ENCODE peak calls at places on chromosome 17, in five cellular contexts. V is NCI-H774; Z is stimulated activated CD8-positive, alpha-beta memory T cell treated with anti-CD3 and anti-CD28 coated beads, Interleukin-2, amount 100 ng/mL, for 1 hour; K is Peyer's patch; I is PC-3. F is an unnamed sample.

GRCh38 chr17:6936370-6937028 is 59.4 kb upstream of the ALOX12 start:
- DNase-seq in Z (no peak), K (peak; percentile 59), V (no peak), I (no peak), F (no peak)

GRCh38 chr17:72110231-72110952 is 10.4 kb upstream of the SOX9 start:
- DNase-seq in Z (no peak), V (no peak), I (no peak), K (no peak), F (peak; percentile 14)

GRCh38 chr17:4511199-4511932 is 12.7 kb downstream of the SPNS2 start:
- DNase-seq in I (no peak), V (no peak), Z (no peak), K (no peak), F (no peak)

GRCh38 chr17:6591599-6592158 is 35.3 kb upstream of the PITPNM3 start:
- DNase-seq in K (no peak), I (peak; percentile 89), V (no peak), Z (no peak), F (no peak)

GRCh38 chr17:9414471-9414870 is 161.1 kb downstream of the STX8 start:
- DNase-seq in I (no peak), V (no peak), Z (no peak), K (peak; percentile 52), F (no peak)

GRCh38 chr17:40608061-40608581 is 39.5 kb downstream of the SMARCE1 start:
- DNase-seq in I (no peak), Z (no peak), V (no peak), K (no peak), F (peak; percentile 9)

GRCh38 chr17:40349477-40350409 is 14.8 kb downstream of the GJD3 start:
- DNase-seq in I (peak; percentile 22), Z (no peak), K (no peak), V (no peak), F (no peak)

GRCh38 chr17:71039391-71039790 is 870.1 kb downstream of the KCNJ2 start:
- DNase-seq in I (no peak), K (no peak), V (no peak), Z (no peak), F (no peak)

GRCh38 chr17:49730078-49730786 is 22.5 kb upstream of the SLC35B1 start:
- DNase-seq in Z (no peak), V (no peak), I (no peak), K (peak; percentile 67), F (no peak)

GRCh38 chr17:80025140-80025539 is 10.5 kb downstream of the TBC1D16 start:
- DNase-seq in K (peak; percentile 60), V (peak; percentile 26), I (no peak), Z (no peak), F (peak; percentile 86)

GRCh38 chr17:82247856-82248671 is 19.2 kb downstream of the SLC16A3 start:
- DNase-seq in V (no peak), Z (no peak), I (no peak), K (no peak), F (no peak)

GRCh38 chr17:13393841-13394710 is 207.7 kb downstream of the HS3ST3A1 start:
- DNase-seq in Z (no peak), V (no peak), I (peak; percentile 20), K (no peak), F (no peak)

GRCh38 chr17:27982688-27983087 is 59.8 kb upstream of the NLK start:
- DNase-seq in Z (no peak), V (no peak), I (no peak), K (no peak), F (no peak)

GRCh38 chr17:63120406-63120805 is 154.4 kb downstream of the TANC2 start:
- DNase-seq in V (no peak), I (peak; percentile 60), K (no peak), Z (no peak), F (no peak)

GRCh38 chr17:30253316-30253715 is 17.8 kb upstream of the SLC6A4 start:
- DNase-seq in K (no peak), I (no peak), Z (no peak), V (no peak), F (no peak)

GRCh38 chr17:82917656-82918345 is 78.0 kb upstream of the ZNF750 start:
- DNase-seq in Z (peak; percentile 16), I (peak; percentile 17), K (no peak), V (no peak), F (peak; percentile 20)

GRCh38 chr17:56773124-56773523 is 60.6 kb downstream of the C17orf67 start:
- DNase-seq in I (no peak), Z (no peak), K (no peak), V (no peak), F (no peak)

GRCh38 chr17:50328360-50328759 is 17.6 kb upstream of the XYLT2 start:
- DNase-seq in V (no peak), I (no peak), Z (no peak), K (no peak), F (no peak)

GRCh38 chr17:19306160-19307111 is 56.1 kb downstream of the B9D1 start:
- DNase-seq in K (peak; percentile 67), Z (no peak), V (no peak), I (no peak), F (no peak)

GRCh38 chr17:82836823-82837357 is 2.9 kb downstream of the ZNF750 start:
- DNase-seq in K (no peak), V (no peak), Z (no peak), I (no peak), F (no peak)

GRCh38 chr17:13351046-13351445 is 250.7 kb downstream of the HS3ST3A1 start:
- DNase-seq in K (no peak), Z (no peak), I (peak; percentile 55), V (no peak), F (no peak)

GRCh38 chr17:6508026-6508425 is 48.3 kb downstream of the PITPNM3 start:
- DNase-seq in V (no peak), I (no peak), Z (no peak), K (no peak), F (no peak)

GRCh38 chr17:71472809-71473789 is 647.7 kb upstream of the SOX9 start:
- DNase-seq in K (no peak), V (peak; percentile 62), I (peak; percentile 87), Z (no peak), F (peak; percentile 85)

GRCh38 chr17:74547264-74547663 is 1.3 kb upstream of the CD300C start:
- DNase-seq in Z (no peak), K (no peak), V (no peak), I (no peak), F (no peak)

GRCh38 chr17:48155889-48156670 is 48.5 kb downstream of the SNX11 start:
- DNase-seq in V (peak; percentile 32), K (no peak), Z (no peak), I (no peak), F (peak; percentile 21)

GRCh38 chr17:35094902-35095301 is 24.8 kb downstream of the RAD51D start:
- DNase-seq in V (no peak), K (no peak), Z (no peak), I (peak; percentile 83), F (no peak)

GRCh38 chr17:81973432-81973831 is 4.0 kb upstream of the ASPSCR1 start:
- DNase-seq in V (no peak), K (no peak), Z (no peak), I (no peak), F (peak; percentile 39)

GRCh38 chr17:9436629-9437028 is 139.0 kb downstream of the STX8 start:
- DNase-seq in K (no peak), Z (no peak), I (no peak), V (no peak), F (no peak)

GRCh38 chr17:80792373-80792781 is 199.3 kb upstream of the CHMP6 start:
- DNase-seq in K (no peak), V (no peak), I (no peak), Z (no peak), F (peak; percentile 83)

GRCh38 chr17:44199553-44200477 is at the start of gene ATXN7L3:
- DNase-seq in Z (peak; percentile 100), I (peak; percentile 99), K (peak; percentile 100), V (peak; percentile 98), F (peak; percentile 100)

GRCh38 chr17:68305132-68305531 is 13.8 kb downstream of the ARSG start:
- DNase-seq in Z (no peak), I (peak; percentile 28), K (no peak), V (no peak), F (no peak)

GRCh38 chr17:2150871-2151270 is 96.0 kb downstream of the HIC1 start:
- DNase-seq in I (no peak), K (no peak), V (no peak), Z (no peak), F (no peak)

GRCh38 chr17:28646039-28646754 is 1.2 kb upstream of the BLTP2 start:
- DNase-seq in K (peak; percentile 57), V (no peak), I (no peak), Z (no peak), F (peak; percentile 69)

GRCh38 chr17:13204607-13205237 is 186.9 kb upstream of the ELAC2 start:
- DNase-seq in V (no peak), K (no peak), I (peak; percentile 34), Z (no peak), F (no peak)

GRCh38 chr17:36814958-36815357 is 122.3 kb upstream of the LHX1 start:
- DNase-seq in V (no peak), K (no peak), I (no peak), Z (no peak), F (no peak)

F was measured in DMS53.